ENCODE peak calls at places on chromosome 16, in eight cellular contexts. L is ELR; P is GM12892; Z is activated CD8-positive, alpha-beta T cell treated with anti-CD3 and anti-CD28 coated beads, Interleukin-2, amount 10 ng/mL, durations not matched to agents 7 days and 5 days; F is CD8-positive, alpha-beta memory T cell; N is HCT116; M is NCI-H1417 treated with DMSO at 0.1 percent for 48 hours; O is GM10248. B is an unnamed sample.
A peak's percentile ranks its signal among the peaks of the same experiment; 100 is the strongest.

GRCh38 chr16:30116291-30117207 is 3.2 kb upstream of the GDPD3 start:
- DNase-seq in F (no peak), M (no peak), N (no peak), Z (no peak), L (no peak), P (no peak), O (no peak), B (no peak)

GRCh38 chr16:3717235-3718018 is at the start of gene TRAP1:
- DNase-seq in Z (peak; percentile 92), O (peak; percentile 97), M (peak; percentile 2), P (peak; percentile 89), L (peak; percentile 81), N (peak; percentile 49), F (peak; percentile 89), B (peak; percentile 72)

GRCh38 chr16:13999895-14000425 is 71.2 kb upstream of the MRTFB start:
- DNase-seq in Z (no peak), L (no peak), M (no peak), O (no peak), P (no peak), F (no peak), N (no peak), B (no peak)

GRCh38 chr16:88437367-88437964 is 15.6 kb upstream of the ZFPM1 start:
- DNase-seq in F (peak; percentile 60), N (peak; percentile 37), P (peak; percentile 94), M (no peak), Z (peak; percentile 75), O (peak; percentile 83), L (peak; percentile 52), B (peak; percentile 68)

GRCh38 chr16:3158014-3158497 is 23.2 kb downstream of the ZNF213 start:
- DNase-seq in N (no peak), O (no peak), L (peak; percentile 46), Z (no peak), M (no peak), P (no peak), F (no peak), B (peak; percentile 26)

GRCh38 chr16:57533366-57533617 is 3.1 kb downstream of the CCDC102A start:
- DNase-seq in P (no peak), F (no peak), O (no peak), L (no peak), N (no peak), M (no peak), Z (no peak), B (no peak)

GRCh38 chr16:58280846-58281301 is 14.0 kb downstream of the PRSS54 start:
- DNase-seq in Z (no peak), M (no peak), F (no peak), L (peak; percentile 16), O (no peak), N (no peak), P (no peak), B (peak; percentile 22)

GRCh38 chr16:89657442-89658220 is at the start of the genes CHMP1A and SPATA33:
- DNase-seq in N (peak; percentile 80), P (peak; percentile 96), Z (peak; percentile 93), O (peak; percentile 99), F (peak; percentile 92), M (no peak), L (peak; percentile 91), B (peak; percentile 83)

GRCh38 chr16:4500283-4500682 is 24.1 kb downstream of the HMOX2 start:
- DNase-seq in F (no peak), M (no peak), Z (no peak), L (peak; percentile 89), N (peak; percentile 27), P (no peak), O (no peak), B (peak; percentile 84)

GRCh38 chr16:19700319-19700781 is 17.7 kb downstream of the KNOP1 start:
- DNase-seq in L (peak; percentile 38), O (no peak), F (no peak), N (no peak), M (no peak), P (no peak), Z (no peak), B (peak; percentile 77)

GRCh38 chr16:88770459-88771293 is 14.3 kb downstream of the PIEZO1 start:
- DNase-seq in N (peak; percentile 78), Z (peak; percentile 45), M (no peak), L (peak; percentile 24), O (no peak), F (peak; percentile 38), P (no peak), B (peak; percentile 61)

GRCh38 chr16:50025544-50025931 is 513 bp downstream of the CNEP1R1 start:
- DNase-seq in O (peak; percentile 32), Z (peak; percentile 47), N (no peak), L (peak; percentile 39), F (peak; percentile 13), M (no peak), P (peak; percentile 29), B (peak; percentile 3)

GRCh38 chr16:76897816-76898215 is 293.2 kb upstream of the MON1B start:
- DNase-seq in L (no peak), F (no peak), M (no peak), Z (no peak), N (no peak), O (no peak), P (no peak), B (peak; percentile 63)

GRCh38 chr16:160691-161190 is 5.0 kb upstream of the HBM start:
- DNase-seq in O (no peak), M (no peak), N (no peak), F (no peak), Z (no peak), P (no peak), L (no peak), B (no peak)

B was measured in PC-3.